ENCODE peak calls at places on chromosomes 4 and X, in six cellular contexts. One of them, this sample, is unnamed.

GRCh38 chr4:184792950-184793555 is 32.7 kb downstream of the ACSL1 start:
- ATAC-seq in GM12878: peak; percentile 33
- ATAC-seq in activated CD8-positive, alpha-beta T cell treated with anti-CD3 and anti-CD28 coated beads, Interleukin-2, amount 10 ng/mL, durations not matched to agents 7 days and 5 days: peak; percentile 84
- ATAC-seq in Right ventricle myocardium inferior: peak; percentile 30
- ATAC-seq in left ventricle myocardium superior: peak; percentile 55
- ATAC-seq in stimulated activated effector memory CD8-positive, alpha-beta T cell treated with anti-CD3 and anti-CD28 coated beads, Interleukin-12 subunit alpha, Interleukin-12 subunit beta, amount 100 ng/mL, for 72 hours: peak; percentile 96
- ATAC-seq in this sample: no peak

GRCh38 chr4:55447826-55448225 is 52.1 kb downstream of the TMEM165 start:
- ATAC-seq in GM12878: no peak
- ATAC-seq in activated CD8-positive, alpha-beta T cell treated with anti-CD3 and anti-CD28 coated beads, Interleukin-2, amount 10 ng/mL, durations not matched to agents 7 days and 5 days: no peak
- ATAC-seq in Right ventricle myocardium inferior: no peak
- ATAC-seq in left ventricle myocardium superior: no peak
- ATAC-seq in stimulated activated effector memory CD8-positive, alpha-beta T cell treated with anti-CD3 and anti-CD28 coated beads, Interleukin-12 subunit alpha, Interleukin-12 subunit beta, amount 100 ng/mL, for 72 hours: no peak
- ATAC-seq in this sample: no peak

GRCh38 chrX:150205011-150205410 is 158.1 kb upstream of the MAMLD1 start:
- ATAC-seq in GM12878: no peak
- ATAC-seq in activated CD8-positive, alpha-beta T cell treated with anti-CD3 and anti-CD28 coated beads, Interleukin-2, amount 10 ng/mL, durations not matched to agents 7 days and 5 days: no peak
- ATAC-seq in Right ventricle myocardium inferior: no peak
- ATAC-seq in left ventricle myocardium superior: no peak
- ATAC-seq in stimulated activated effector memory CD8-positive, alpha-beta T cell treated with anti-CD3 and anti-CD28 coated beads, Interleukin-12 subunit alpha, Interleukin-12 subunit beta, amount 100 ng/mL, for 72 hours: no peak
- ATAC-seq in this sample: no peak

GRCh38 chr4:104879367-104879766 is 267.3 kb upstream of the TET2 start:
- ATAC-seq in GM12878: peak; percentile 68
- ATAC-seq in activated CD8-positive, alpha-beta T cell treated with anti-CD3 and anti-CD28 coated beads, Interleukin-2, amount 10 ng/mL, durations not matched to agents 7 days and 5 days: peak; percentile 70
- ATAC-seq in Right ventricle myocardium inferior: no peak
- ATAC-seq in left ventricle myocardium superior: no peak
- ATAC-seq in stimulated activated effector memory CD8-positive, alpha-beta T cell treated with anti-CD3 and anti-CD28 coated beads, Interleukin-12 subunit alpha, Interleukin-12 subunit beta, amount 100 ng/mL, for 72 hours: no peak
- ATAC-seq in this sample: no peak

GRCh38 chr4:21514022-21514421 is 434.6 kb downstream of the KCNIP4 start:
- ATAC-seq in GM12878: no peak
- ATAC-seq in activated CD8-positive, alpha-beta T cell treated with anti-CD3 and anti-CD28 coated beads, Interleukin-2, amount 10 ng/mL, durations not matched to agents 7 days and 5 days: no peak
- ATAC-seq in Right ventricle myocardium inferior: no peak
- ATAC-seq in left ventricle myocardium superior: no peak
- ATAC-seq in stimulated activated effector memory CD8-positive, alpha-beta T cell treated with anti-CD3 and anti-CD28 coated beads, Interleukin-12 subunit alpha, Interleukin-12 subunit beta, amount 100 ng/mL, for 72 hours: no peak
- ATAC-seq in this sample: no peak

GRCh38 chr4:146329042-146329716 is 114.8 kb downstream of the REELD1 start:
- ATAC-seq in GM12878: no peak
- ATAC-seq in activated CD8-positive, alpha-beta T cell treated with anti-CD3 and anti-CD28 coated beads, Interleukin-2, amount 10 ng/mL, durations not matched to agents 7 days and 5 days: no peak
- ATAC-seq in Right ventricle myocardium inferior: no peak
- ATAC-seq in left ventricle myocardium superior: no peak
- ATAC-seq in stimulated activated effector memory CD8-positive, alpha-beta T cell treated with anti-CD3 and anti-CD28 coated beads, Interleukin-12 subunit alpha, Interleukin-12 subunit beta, amount 100 ng/mL, for 72 hours: no peak
- ATAC-seq in this sample: no peak

GRCh38 chr4:108029731-108030130 is 40.0 kb downstream of the HADH start:
- ATAC-seq in GM12878: no peak
- ATAC-seq in activated CD8-positive, alpha-beta T cell treated with anti-CD3 and anti-CD28 coated beads, Interleukin-2, amount 10 ng/mL, durations not matched to agents 7 days and 5 days: peak; percentile 52
- ATAC-seq in Right ventricle myocardium inferior: no peak
- ATAC-seq in left ventricle myocardium superior: no peak
- ATAC-seq in stimulated activated effector memory CD8-positive, alpha-beta T cell treated with anti-CD3 and anti-CD28 coated beads, Interleukin-12 subunit alpha, Interleukin-12 subunit beta, amount 100 ng/mL, for 72 hours: peak; percentile 44
- ATAC-seq in this sample: no peak

GRCh38 chr4:86247906-86248305 is 111.9 kb downstream of the MAPK10 start:
- ATAC-seq in GM12878: no peak
- ATAC-seq in activated CD8-positive, alpha-beta T cell treated with anti-CD3 and anti-CD28 coated beads, Interleukin-2, amount 10 ng/mL, durations not matched to agents 7 days and 5 days: no peak
- ATAC-seq in Right ventricle myocardium inferior: no peak
- ATAC-seq in left ventricle myocardium superior: no peak
- ATAC-seq in stimulated activated effector memory CD8-positive, alpha-beta T cell treated with anti-CD3 and anti-CD28 coated beads, Interleukin-12 subunit alpha, Interleukin-12 subunit beta, amount 100 ng/mL, for 72 hours: no peak
- ATAC-seq in this sample: no peak

GRCh38 chrX:84240848-84241565 is 53.0 kb upstream of the RPS6KA6 start:
- ATAC-seq in GM12878: no peak
- ATAC-seq in activated CD8-positive, alpha-beta T cell treated with anti-CD3 and anti-CD28 coated beads, Interleukin-2, amount 10 ng/mL, durations not matched to agents 7 days and 5 days: no peak
- ATAC-seq in Right ventricle myocardium inferior: no peak
- ATAC-seq in left ventricle myocardium superior: no peak
- ATAC-seq in stimulated activated effector memory CD8-positive, alpha-beta T cell treated with anti-CD3 and anti-CD28 coated beads, Interleukin-12 subunit alpha, Interleukin-12 subunit beta, amount 100 ng/mL, for 72 hours: no peak
- ATAC-seq in this sample: no peak

GRCh38 chr4:52711834-52712171 is 39.4 kb downstream of the ERVMER34-1 start:
- ATAC-seq in GM12878: peak; percentile 5
- ATAC-seq in activated CD8-positive, alpha-beta T cell treated with anti-CD3 and anti-CD28 coated beads, Interleukin-2, amount 10 ng/mL, durations not matched to agents 7 days and 5 days: no peak
- ATAC-seq in Right ventricle myocardium inferior: no peak
- ATAC-seq in left ventricle myocardium superior: no peak
- ATAC-seq in stimulated activated effector memory CD8-positive, alpha-beta T cell treated with anti-CD3 and anti-CD28 coated beads, Interleukin-12 subunit alpha, Interleukin-12 subunit beta, amount 100 ng/mL, for 72 hours: no peak
- ATAC-seq in this sample: peak; percentile 6

This sample was measured in stimulated activated memory B cell treated with anti-CD40 and anti-IgM and Interleukin-4, amounts not matched to agents 10 μg/mL and 1 μg/mL and 100 μg/mL, for 72 hours.